ENCODE peak calls at places on chromosomes 6 and 20, in nine cellular contexts. One of them, this sample, is unnamed. For H4K20me1, the result is how much of the 10 kb centered on the place peaks cover.

GRCh38 chr6:169172435-169172834 is 81.2 kb downstream of the THBS2 start:
- DNase-seq in PC-9: no peak
- DNase-seq in neural progenitor cell: no peak
- DNase-seq in GM23338: no peak
- DNase-seq in K562: no peak
- DNase-seq in hepatocyte: no peak
- DNase-seq in GM23248: peak
- DNase-seq in H9: no peak
- DNase-seq in fibroblast of lung: peak
- DNase-seq in this sample: peak

GRCh38 chr6:143513410-143513809 is 1.9 kb upstream of the FUCA2 start:
- DNase-seq in H9: peak
- DNase-seq in GM23338: peak
- DNase-seq in PC-9: no peak
- DNase-seq in K562: peak
- DNase-seq in GM23248: peak
- DNase-seq in fibroblast of lung: no peak
- DNase-seq in neural progenitor cell: peak
- DNase-seq in hepatocyte: peak
- DNase-seq in this sample: peak

GRCh38 chr6:169963581-169964297 is 212.3 kb downstream of the ERMARD start:
- DNase-seq in neural progenitor cell: no peak
- DNase-seq in fibroblast of lung: no peak
- DNase-seq in K562: no peak
- DNase-seq in PC-9: no peak
- DNase-seq in H9: peak
- DNase-seq in GM23338: no peak
- DNase-seq in hepatocyte: no peak
- DNase-seq in GM23248: no peak
- DNase-seq in this sample: peak

GRCh38 chr20:48115511-48115910 is 330.2 kb upstream of the SULF2 start:
- DNase-seq in fibroblast of lung: peak
- DNase-seq in GM23338: no peak
- DNase-seq in hepatocyte: no peak
- DNase-seq in K562: no peak
- DNase-seq in GM23248: no peak
- DNase-seq in neural progenitor cell: no peak
- DNase-seq in PC-9: no peak
- DNase-seq in H9: no peak
- DNase-seq in this sample: no peak

GRCh38 chr20:46708172-46708860 is 1.1 kb upstream of the SLC2A10 start:
- DNase-seq in fibroblast of lung: no peak
- DNase-seq in GM23338: peak
- DNase-seq in hepatocyte: peak
- DNase-seq in K562: no peak
- DNase-seq in PC-9: peak
- DNase-seq in H9: peak
- DNase-seq in GM23248: no peak
- DNase-seq in neural progenitor cell: peak
- DNase-seq in this sample: no peak

GRCh38 chr6:83615025-83615999 is 93.6 kb downstream of the SNAP91 start:
- DNase-seq in H9: no peak
- DNase-seq in hepatocyte: peak
- DNase-seq in GM23248: peak
- DNase-seq in PC-9: no peak
- DNase-seq in neural progenitor cell: peak
- DNase-seq in K562: peak
- DNase-seq in fibroblast of lung: peak
- DNase-seq in GM23338: peak
- DNase-seq in this sample: no peak

GRCh38 chr6:31495580-31495979 is 2.4 kb upstream of the MICB start:
- DNase-seq in GM23338: no peak
- DNase-seq in fibroblast of lung: peak
- DNase-seq in hepatocyte: no peak
- DNase-seq in PC-9: peak
- DNase-seq in H9: no peak
- DNase-seq in K562: no peak
- DNase-seq in GM23248: peak
- DNase-seq in neural progenitor cell: no peak
- DNase-seq in this sample: no peak

GRCh38 chr20:63695419-63696310 is 787 bp upstream of the TNFRSF6B start:
- DNase-seq in neural progenitor cell: no peak
- DNase-seq in fibroblast of lung: no peak
- DNase-seq in GM23338: no peak
- DNase-seq in hepatocyte: no peak
- DNase-seq in PC-9: peak
- DNase-seq in GM23248: no peak
- DNase-seq in H9: no peak
- DNase-seq in K562: no peak
- DNase-seq in this sample: peak

GRCh38 chr6:4413073-4413472 is 277.7 kb upstream of the ECI2 start:
- DNase-seq in hepatocyte: no peak
- DNase-seq in GM23248: peak
- DNase-seq in fibroblast of lung: peak
- DNase-seq in neural progenitor cell: no peak
- DNase-seq in H9: no peak
- DNase-seq in PC-9: no peak
- DNase-seq in K562: no peak
- DNase-seq in GM23338: no peak
- DNase-seq in this sample: peak

GRCh38 chr6:157832250-157832967 is 9.4 kb downstream of the SNX9 start:
- DNase-seq in H9: no peak
- DNase-seq in hepatocyte: no peak
- DNase-seq in neural progenitor cell: no peak
- DNase-seq in GM23248: peak
- DNase-seq in K562: no peak
- DNase-seq in PC-9: no peak
- DNase-seq in GM23338: no peak
- DNase-seq in fibroblast of lung: peak
- DNase-seq in this sample: no peak

GRCh38 chr20:1893721-1894470 is 1.3 kb upstream of the SIRPA start:
- DNase-seq in neural progenitor cell: no peak
- DNase-seq in PC-9: no peak
- DNase-seq in GM23248: peak
- DNase-seq in GM23338: peak
- DNase-seq in hepatocyte: no peak
- DNase-seq in K562: no peak
- DNase-seq in H9: no peak
- DNase-seq in fibroblast of lung: no peak
- DNase-seq in this sample: no peak

GRCh38 chr20:1895674-1896496 is 678 bp downstream of the SIRPA start:
- DNase-seq in GM23248: peak
- DNase-seq in hepatocyte: peak
- DNase-seq in GM23338: peak
- DNase-seq in K562: no peak
- DNase-seq in H9: peak
- DNase-seq in fibroblast of lung: no peak
- DNase-seq in PC-9: no peak
- DNase-seq in neural progenitor cell: peak
- DNase-seq in this sample: peak

GRCh38 chr20:1894951-1895673 is at the start of gene SIRPA:
- DNase-seq in neural progenitor cell: peak
- DNase-seq in PC-9: no peak
- DNase-seq in GM23248: peak
- DNase-seq in fibroblast of lung: peak
- DNase-seq in hepatocyte: peak
- DNase-seq in H9: peak
- DNase-seq in GM23338: peak
- DNase-seq in K562: peak
- DNase-seq in this sample: peak

GRCh38 chr20:1896859-1897258 is 1.7 kb downstream of the SIRPA start:
- DNase-seq in neural progenitor cell: no peak
- DNase-seq in GM23248: no peak
- DNase-seq in PC-9: no peak
- DNase-seq in GM23338: no peak
- DNase-seq in fibroblast of lung: no peak
- DNase-seq in H9: no peak
- DNase-seq in hepatocyte: no peak
- DNase-seq in K562: no peak
- DNase-seq in this sample: no peak

DNA sequence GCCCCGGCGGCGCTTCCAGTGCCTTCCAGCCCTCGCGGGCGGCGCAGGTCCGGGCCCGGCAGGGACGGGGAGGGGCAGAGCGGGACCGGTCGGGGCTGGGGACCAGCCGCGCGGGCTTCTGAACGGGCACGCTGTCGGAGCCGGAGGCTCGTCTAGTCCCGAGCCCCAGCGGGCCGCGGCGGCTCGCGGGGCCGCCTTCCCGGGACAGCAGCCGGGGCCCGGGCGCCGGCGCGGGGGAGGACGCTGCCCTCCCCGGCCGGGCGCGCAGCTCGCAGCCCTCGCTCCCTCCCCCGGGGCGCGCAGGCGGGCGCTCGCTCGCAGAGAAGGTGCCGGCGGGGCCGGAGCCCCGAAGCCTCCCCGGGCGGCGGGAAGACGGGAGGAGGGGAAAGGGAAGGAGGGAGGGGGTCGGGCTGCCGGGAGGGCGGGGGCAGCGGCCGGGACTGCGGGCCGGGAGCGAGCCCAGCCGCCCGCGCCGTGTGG is 696 bp upstream of the SIRPA start:
- DNase-seq in GM23338: no peak
- DNase-seq in H9: peak
- DNase-seq in neural progenitor cell: peak
- DNase-seq in PC-9: no peak
- DNase-seq in K562: peak
- DNase-seq in fibroblast of lung: peak
- DNase-seq in hepatocyte: peak
- DNase-seq in GM23248: peak
- DNase-seq in this sample: peak
- H3K4me2 ChIP-seq in GM23338: peak
- H3K4me2 ChIP-seq in H9: peak
- H3K4me2 ChIP-seq in neural progenitor cell: peak
- H3K4me2 ChIP-seq in PC-9: peak
- H3K4me2 ChIP-seq in K562: no peak
- H3K4me2 ChIP-seq in fibroblast of lung: no peak
- H3K4me2 ChIP-seq in hepatocyte: peak
- H3K4me2 ChIP-seq in GM23248: peak
- H3K4me2 ChIP-seq in this sample: peak

GRCh38 chr20:59721386-59721785 is 117.0 kb downstream of the PHACTR3 start:
- DNase-seq in GM23248: no peak
- DNase-seq in K562: no peak
- DNase-seq in H9: no peak
- DNase-seq in PC-9: no peak
- DNase-seq in GM23338: no peak
- DNase-seq in hepatocyte: no peak
- DNase-seq in neural progenitor cell: no peak
- DNase-seq in fibroblast of lung: no peak
- DNase-seq in this sample: no peak
- H4K20me1 ChIP-seq in GM23248: under half
- H4K20me1 ChIP-seq in K562: under half
- H4K20me1 ChIP-seq in H9: under half
- H4K20me1 ChIP-seq in PC-9: under half
- H4K20me1 ChIP-seq in GM23338: under half
- H4K20me1 ChIP-seq in hepatocyte: under half
- H4K20me1 ChIP-seq in neural progenitor cell: under half
- H4K20me1 ChIP-seq in fibroblast of lung: under half
- H4K20me1 ChIP-seq in this sample: under half

DNA sequence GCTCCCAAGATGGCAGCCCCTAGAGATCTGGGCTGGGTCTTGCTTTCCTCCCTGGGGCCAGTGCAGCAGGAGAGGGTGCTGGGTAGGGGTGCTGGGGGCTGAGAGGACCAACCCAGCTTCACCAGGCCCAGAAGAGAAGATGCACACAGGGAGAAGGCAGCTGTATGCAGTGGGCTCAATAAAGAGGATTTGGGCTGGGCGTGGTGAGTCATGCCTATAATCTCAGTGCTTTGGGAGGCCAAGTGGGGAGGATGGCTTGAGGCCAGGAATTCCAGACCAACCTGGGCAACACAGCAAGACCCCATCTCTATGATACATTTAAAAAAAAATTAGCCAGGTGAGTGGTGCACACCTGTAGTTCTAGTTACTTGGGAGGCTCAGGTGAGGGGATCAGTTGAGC is 25.7 kb upstream of the EMILIN3 start:
- DNase-seq in neural progenitor cell: no peak
- DNase-seq in hepatocyte: no peak
- DNase-seq in GM23338: no peak
- DNase-seq in GM23248: no peak
- DNase-seq in K562: no peak
- DNase-seq in PC-9: peak
- DNase-seq in fibroblast of lung: no peak
- DNase-seq in H9: no peak
- DNase-seq in this sample: no peak
- H3K27ac ChIP-seq in neural progenitor cell: no peak
- H3K27ac ChIP-seq in hepatocyte: no peak
- H3K27ac ChIP-seq in GM23338: no peak
- H3K27ac ChIP-seq in GM23248: no peak
- H3K27ac ChIP-seq in K562: no peak
- H3K27ac ChIP-seq in PC-9: peak
- H3K27ac ChIP-seq in fibroblast of lung: no peak
- H3K27ac ChIP-seq in H9: no peak
- H3K27ac ChIP-seq in this sample: no peak

GRCh38 chr6:131763749-131764148 is 44.1 kb upstream of the ENPP1 start:
- DNase-seq in PC-9: no peak
- DNase-seq in neural progenitor cell: no peak
- DNase-seq in H9: no peak
- DNase-seq in fibroblast of lung: no peak
- DNase-seq in GM23338: no peak
- DNase-seq in K562: no peak
- DNase-seq in GM23248: no peak
- DNase-seq in hepatocyte: no peak
- DNase-seq in this sample: no peak

GRCh38 chr6:131764350-131764749 is 43.5 kb upstream of the ENPP1 start:
- DNase-seq in H9: no peak
- DNase-seq in neural progenitor cell: no peak
- DNase-seq in PC-9: no peak
- DNase-seq in GM23248: peak
- DNase-seq in GM23338: no peak
- DNase-seq in K562: no peak
- DNase-seq in hepatocyte: no peak
- DNase-seq in fibroblast of lung: no peak
- DNase-seq in this sample: no peak

GRCh38 chr6:131761061-131761761 is 46.6 kb upstream of the ENPP1 start:
- DNase-seq in GM23248: peak
- DNase-seq in K562: no peak
- DNase-seq in H9: no peak
- DNase-seq in hepatocyte: no peak
- DNase-seq in neural progenitor cell: no peak
- DNase-seq in PC-9: no peak
- DNase-seq in GM23338: no peak
- DNase-seq in fibroblast of lung: peak
- DNase-seq in this sample: peak

GRCh38 chr6:131761762-131762067 is 46.1 kb upstream of the ENPP1 start:
- DNase-seq in neural progenitor cell: no peak
- DNase-seq in GM23338: no peak
- DNase-seq in fibroblast of lung: no peak
- DNase-seq in GM23248: no peak
- DNase-seq in H9: no peak
- DNase-seq in PC-9: no peak
- DNase-seq in K562: no peak
- DNase-seq in hepatocyte: no peak
- DNase-seq in this sample: no peak

DNA sequence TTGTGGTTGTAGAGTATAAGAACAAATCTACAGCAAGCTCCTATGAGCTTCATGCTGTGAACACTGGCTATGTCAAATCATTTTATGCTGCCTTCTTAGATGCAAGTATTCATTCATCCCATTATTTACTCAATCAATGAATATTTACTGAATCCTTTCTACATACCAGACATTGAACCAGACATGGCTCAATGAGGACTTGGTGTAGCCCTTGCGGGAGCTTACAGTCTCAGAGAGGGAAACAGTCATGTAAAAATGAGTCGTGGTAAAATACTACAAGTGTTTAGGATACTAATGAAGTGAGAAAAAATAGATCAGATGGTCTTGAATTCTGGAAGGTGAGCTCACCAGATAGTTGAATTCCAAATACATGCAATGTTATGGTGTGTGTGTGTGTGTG is 44.8 kb upstream of the ENPP1 start:
- DNase-seq in GM23248: peak
- DNase-seq in fibroblast of lung: peak
- DNase-seq in K562: no peak
- DNase-seq in neural progenitor cell: no peak
- DNase-seq in PC-9: no peak
- DNase-seq in hepatocyte: no peak
- DNase-seq in H9: no peak
- DNase-seq in GM23338: no peak
- DNase-seq in this sample: peak
- H3K4me2 ChIP-seq in GM23248: peak
- H3K4me2 ChIP-seq in fibroblast of lung: no peak
- H3K4me2 ChIP-seq in K562: no peak
- H3K4me2 ChIP-seq in neural progenitor cell: no peak
- H3K4me2 ChIP-seq in PC-9: no peak
- H3K4me2 ChIP-seq in hepatocyte: no peak
- H3K4me2 ChIP-seq in H9: no peak
- H3K4me2 ChIP-seq in GM23338: no peak
- H3K4me2 ChIP-seq in this sample: no peak

This sample was measured in osteoblast.